ENCODE peak calls at places on chromosome 22, in eight cellular contexts. E, Q, C, B, U, I, T and J are unnamed samples.
A peak's percentile ranks its signal among the peaks of the same experiment; 100 is the strongest.

GRCh38 chr22:19223617-19224016 is 45.1 kb upstream of the SLC25A1 start:
- DNase-seq in T (no peak), I (no peak), C (no peak), Q (no peak), B (no peak), E (no peak), U (no peak), J (no peak)

GRCh38 chr22:39242389-39242808 is 2.4 kb downstream of the PDGFB start:
- DNase-seq in T (no peak), I (no peak), U (no peak), C (no peak), Q (no peak), B (no peak), E (no peak), J (no peak)

GRCh38 chr22:35627267-35628041 is 10.3 kb upstream of the MB start:
- DNase-seq in I (peak; percentile 53), C (peak; percentile 92), B (peak; percentile 37), Q (peak; percentile 86), E (peak; percentile 98), U (peak; percentile 85), T (peak; percentile 36), J (peak; percentile 24)

GRCh38 chr22:45572444-45572843 is 69.8 kb downstream of the FBLN1 start:
- DNase-seq in U (no peak), I (no peak), T (no peak), Q (no peak), C (no peak), B (no peak), E (no peak), J (no peak)

GRCh38 chr22:41446057-41446501 is 522 bp downstream of the TOB2 start:
- DNase-seq in U (no peak), C (no peak), I (no peak), B (no peak), Q (peak; percentile 18), E (no peak), T (no peak), J (no peak)

GRCh38 chr22:23550049-23550650 is 29.9 kb downstream of the IGLL1 start:
- DNase-seq in U (no peak), Q (no peak), I (no peak), C (no peak), B (no peak), T (no peak), E (no peak), J (no peak)

GRCh38 chr22:24485608-24486007 is 9.5 kb upstream of the UPB1 start:
- DNase-seq in C (no peak), B (no peak), T (no peak), Q (no peak), E (no peak), I (no peak), U (no peak), J (peak; percentile 52)

GRCh38 chr22:38716827-38717226 is 11.1 kb downstream of the GTPBP1 start:
- DNase-seq in I (no peak), T (no peak), Q (no peak), C (no peak), U (no peak), E (no peak), B (no peak), J (no peak)

GRCh38 chr22:39405346-39406085 is 5.9 kb downstream of the TAB1 start:
- DNase-seq in T (no peak), Q (peak; percentile 82), C (no peak), U (no peak), I (peak; percentile 32), E (no peak), B (no peak), J (no peak)

GRCh38 chr22:29830585-29830984 is 7.5 kb downstream of the ASCC2 start:
- DNase-seq in E (no peak), C (no peak), B (no peak), I (no peak), U (no peak), Q (peak; percentile 6), T (no peak), J (no peak)

GRCh38 chr22:45844949-45845613 is 131.9 kb downstream of the WNT7B start:
- DNase-seq in T (no peak), Q (peak; percentile 60), I (no peak), B (no peak), E (peak; percentile 22), U (no peak), C (no peak), J (no peak)

GRCh38 chr22:35630387-35630793 is 13.3 kb upstream of the MB start:
- DNase-seq in U (peak; percentile 59), I (no peak), Q (peak; percentile 33), E (peak; percentile 76), C (peak; percentile 61), T (no peak), B (no peak), J (no peak)

GRCh38 chr22:28942801-28943500 is 59.6 kb downstream of the ZNRF3 start:
- DNase-seq in U (no peak), T (no peak), B (no peak), C (no peak), E (no peak), I (no peak), Q (no peak), J (no peak)

GRCh38 chr22:30250039-30250565 is 3.5 kb upstream of the LIF start:
- DNase-seq in T (no peak), B (no peak), E (no peak), Q (no peak), C (no peak), U (no peak), I (no peak), J (no peak)

GRCh38 chr22:44587004-44587793 is 89.2 kb upstream of the RTL6 start:
- DNase-seq in U (no peak), E (peak; percentile 72), C (no peak), I (no peak), B (no peak), Q (no peak), T (no peak), J (no peak)

GRCh38 chr22:49546811-49547585 is 280.7 kb downstream of the BRD1 start:
- DNase-seq in Q (no peak), U (no peak), B (no peak), I (no peak), T (no peak), E (no peak), C (no peak), J (no peak)

GRCh38 chr22:46031965-46032851 is 55.2 kb upstream of the WNT7B start:
- DNase-seq in U (no peak), I (no peak), Q (no peak), B (no peak), E (no peak), C (no peak), T (no peak), J (no peak)

GRCh38 chr22:50401907-50402306 is 58.8 kb downstream of the PPP6R2 start:
- DNase-seq in Q (no peak), C (no peak), E (no peak), T (no peak), I (no peak), U (no peak), B (no peak), J (no peak)

GRCh38 chr22:49545606-49546005 is 282.1 kb downstream of the BRD1 start:
- DNase-seq in I (no peak), U (no peak), B (no peak), T (no peak), E (no peak), C (no peak), Q (no peak), J (no peak)

GRCh38 chr22:41369837-41370236 is 11.9 kb upstream of the TEF start:
- DNase-seq in E (no peak), Q (no peak), B (no peak), T (no peak), U (no peak), C (no peak), I (no peak), J (no peak)

GRCh38 chr22:28075260-28075981 is 156.4 kb upstream of the PITPNB start:
- DNase-seq in E (peak; percentile 85), I (no peak), U (no peak), T (no peak), B (no peak), C (peak; percentile 58), Q (peak; percentile 85), J (no peak)